ENCODE peak calls at places on chromosomes 13 and 19, in eight cellular contexts. Y is BJ; X is anterior cingulate cortex; M is neural progenitor cell; W is brain microvascular endothelial cell; O is T-helper 17 cell; Q is tibial artery; L is activated CD4-positive, CD25-positive, alpha-beta regulatory T cell. R is an unnamed sample.

GRCh38 chr19:50551034-50551712 is 17.1 kb downstream of the LRRC4B start:
- DNase-seq in Y (no peak), X (no peak), M (peak; percentile 34), W (no peak), O (no peak), Q (no peak), L (no peak), R (no peak)

GRCh38 chr19:13959962-13960862 is 7.9 kb downstream of the DCAF15 start:
- DNase-seq in Y (no peak), X (no peak), M (peak; percentile 30), W (no peak), O (no peak), Q (no peak), L (no peak), R (no peak)

GRCh38 chr13:111211789-111212516 is 96.8 kb downstream of the ARHGEF7 start:
- DNase-seq in Y (no peak), X (no peak), M (peak; percentile 70), W (peak; percentile 78), O (no peak), Q (no peak), L (no peak), R (no peak)

GRCh38 chr19:41998246-41999020 is 4.4 kb upstream of the ATP1A3 start:
- DNase-seq in Y (no peak), X (no peak), M (peak; percentile 92), W (peak; percentile 6), O (peak; percentile 31), Q (no peak), L (no peak), R (no peak)

GRCh38 chr19:56383826-56384605 is 9.3 kb downstream of the ZNF582 start:
- DNase-seq in Y (no peak), X (no peak), M (no peak), W (peak; percentile 24), O (no peak), Q (no peak), L (no peak), R (peak; percentile 91)

GRCh38 chr13:20412761-20413355 is 112.8 kb downstream of the CRYL1 start:
- DNase-seq in Y (no peak), X (no peak), M (no peak), W (no peak), O (no peak), Q (no peak), L (no peak), R (no peak)

GRCh38 chr13:100089633-100090032 is 740 bp downstream of the PCCA start:
- DNase-seq in Y (no peak), X (no peak), M (no peak), W (no peak), O (no peak), Q (no peak), L (no peak), R (no peak)

GRCh38 chr13:20772401-20773131 is 1.2 kb downstream of the EEF1AKMT1 start:
- DNase-seq in Y (no peak), X (no peak), M (no peak), W (no peak), O (no peak), Q (no peak), L (no peak), R (no peak)

GRCh38 chr13:40169476-40169875 is 497.0 kb downstream of the FOXO1 start:
- DNase-seq in Y (no peak), X (no peak), M (no peak), W (no peak), O (no peak), Q (no peak), L (no peak), R (peak; percentile 10)

GRCh38 chr13:33213024-33213795 is 72.3 kb downstream of the STARD13 start:
- DNase-seq in Y (no peak), X (no peak), M (peak; percentile 53), W (no peak), O (no peak), Q (no peak), L (no peak), R (no peak)

GRCh38 chr13:62293081-62293480 is 877.4 kb upstream of the PCDH20 start:
- DNase-seq in Y (no peak), X (no peak), M (no peak), W (no peak), O (no peak), Q (no peak), L (no peak), R (no peak)

GRCh38 chr13:56352356-56352755 is 788.4 kb upstream of the PRR20A start:
- DNase-seq in Y (no peak), X (no peak), M (no peak), W (no peak), O (no peak), Q (no peak), L (no peak), R (no peak)

GRCh38 chr19:33444238-33444992 is 70.9 kb downstream of the CEBPG start:
- DNase-seq in Y (no peak), X (no peak), M (no peak), W (no peak), O (no peak), Q (no peak), L (no peak), R (no peak)

GRCh38 chr13:37132211-37132610 is 26.7 kb upstream of the CSNK1A1L start:
- DNase-seq in Y (no peak), X (no peak), M (no peak), W (peak; percentile 49), O (no peak), Q (no peak), L (no peak), R (no peak)

GRCh38 chr13:57631607-57632275 is at the start of gene PCDH17:
- DNase-seq in Y (no peak), X (peak; percentile 39), M (peak; percentile 70), W (peak; percentile 25), O (no peak), Q (peak; percentile 65), L (no peak), R (no peak)

R was measured in RCC 7860.